ENCODE peak calls at places on chromosome 13, in four cellular contexts. K is aorta, B is Calu3, J is AG04450. S is an unnamed sample.

GRCh38 chr13:110097013-110097412 is 209.9 kb downstream of the COL4A1 start:
- DNase-seq in K (no peak), J (no peak), B (no peak), S (no peak)

GRCh38 chr13:47310376-47310775 is 413.5 kb upstream of the HTR2A start:
- DNase-seq in K (no peak), J (no peak), B (no peak), S (no peak)

GRCh38 chr13:41610426-41610825 is 153.1 kb downstream of the RGCC start:
- DNase-seq in J (peak), K (no peak), B (peak), S (peak)

GRCh38 chr13:111202745-111203144 is 87.6 kb downstream of the ARHGEF7 start:
- DNase-seq in J (no peak), K (no peak), B (no peak), S (no peak)

GRCh38 chr13:110126391-110126961 is 180.5 kb downstream of the COL4A1 start:
- DNase-seq in B (no peak), J (peak), K (no peak), S (peak)

GRCh38 chr13:31038834-31039552 is 106.5 kb downstream of the TEX26 start:
- DNase-seq in J (no peak), B (no peak), K (no peak), S (no peak)

GRCh38 chr13:20124303-20124702 is 36.5 kb downstream of the GJA3 start:
- DNase-seq in J (no peak), B (no peak), K (no peak), S (no peak)

GRCh38 chr13:93727301-93728141 is 500.9 kb downstream of the GPC6 start:
- DNase-seq in J (no peak), B (no peak), K (no peak), S (no peak)

GRCh38 chr13:40624338-40624737 is 42.1 kb downstream of the FOXO1 start:
- DNase-seq in J (no peak), K (no peak), B (no peak), S (peak)

GRCh38 chr13:57138988-57139387 is 1.7 kb upstream of the PRR20A start:
- DNase-seq in B (no peak), J (no peak), K (no peak), S (no peak)

GRCh38 chr13:110811751-110812110 is 98.2 kb downstream of the ING1 start:
- DNase-seq in J (no peak), B (no peak), K (no peak), S (no peak)

GRCh38 chr13:44206429-44206828 is 167.2 kb upstream of the SERP2 start:
- DNase-seq in K (no peak), J (no peak), B (no peak), S (no peak)

GRCh38 chr13:79056706-79057105 is 349.3 kb downstream of the RBM26 start:
- DNase-seq in B (no peak), K (no peak), J (no peak), S (no peak)

GRCh38 chr13:39773833-39774232 is 118.4 kb downstream of the COG6 start:
- DNase-seq in J (no peak), K (no peak), B (no peak), S (no peak)

GRCh38 chr13:35347679-35348205 is 128.7 kb downstream of the MAB21L1 start:
- DNase-seq in B (no peak), K (no peak), J (no peak), S (no peak)

GRCh38 chr13:43444085-43444484 is 342.7 kb downstream of the ENOX1 start:
- DNase-seq in B (no peak), J (no peak), K (no peak), S (no peak)

GRCh38 chr13:46523972-46524737 is 28.8 kb upstream of the LRCH1 start:
- DNase-seq in B (no peak), K (no peak), J (no peak), S (no peak)

GRCh38 chr13:42363941-42364612 is 92.1 kb downstream of the AKAP11 start:
- DNase-seq in B (no peak), K (no peak), J (no peak), S (no peak)

GRCh38 chr13:24267283-24267682 is 42.1 kb upstream of the C1QTNF9 start:
- DNase-seq in K (no peak), J (no peak), B (no peak), S (no peak)

GRCh38 chr13:73900591-73900990 is 233.6 kb downstream of the KLF12 start:
- DNase-seq in B (no peak), K (no peak), J (no peak), S (no peak)

GRCh38 chr13:36090592-36090991 is 40.6 kb downstream of the DCLK1 start:
- DNase-seq in J (no peak), K (no peak), B (no peak), S (no peak)

GRCh38 chr13:40389081-40389641 is 277.3 kb downstream of the FOXO1 start:
- DNase-seq in J (no peak), B (no peak), K (no peak), S (no peak)

GRCh38 chr13:35794734-35795389 is 318.4 kb upstream of the MAB21L1 start:
- DNase-seq in B (no peak), K (no peak), J (no peak), S (no peak)

GRCh38 chr13:98798849-98799645 is 46.6 kb upstream of the SLC15A1 start:
- DNase-seq in B (no peak), J (no peak), K (no peak), S (no peak)

GRCh38 chr13:40149611-40150283 is 494.3 kb downstream of the COG6 start:
- DNase-seq in B (no peak), K (no peak), J (peak), S (no peak)

GRCh38 chr13:48296528-48296927 is 7.0 kb upstream of the RB1 start:
- DNase-seq in K (no peak), J (no peak), B (no peak), S (no peak)

GRCh38 chr13:40233731-40234195 is 432.7 kb downstream of the FOXO1 start:
- DNase-seq in K (no peak), J (no peak), B (no peak), S (peak)

GRCh38 chr13:24680258-24680920 is at the start of gene ATP12A:
- DNase-seq in B (peak), K (no peak), J (no peak), S (no peak)

GRCh38 chr13:33940898-33941297 is 122.9 kb downstream of the RFC3 start:
- DNase-seq in B (no peak), K (no peak), J (no peak), S (no peak)

GRCh38 chr13:23876265-23876664 is 12.9 kb downstream of the MIPEP start:
- DNase-seq in B (no peak), J (no peak), K (no peak), S (no peak)

GRCh38 chr13:20967340-20967739 is 64.8 kb upstream of the XPO4 start:
- DNase-seq in J (no peak), B (no peak), K (no peak), S (no peak)

GRCh38 chr13:39538826-39539555 is 64.0 kb downstream of the LHFPL6 start:
- DNase-seq in K (no peak), B (no peak), J (peak), S (no peak)

GRCh38 chr13:43934273-43934672 is 54.6 kb downstream of the LACC1 start:
- DNase-seq in K (no peak), J (no peak), B (no peak), S (no peak)

GRCh38 chr13:32737111-32737571 is 150.9 kb downstream of the PDS5B start:
- DNase-seq in K (no peak), B (no peak), J (no peak), S (no peak)

GRCh38 chr13:103100795-103101194 is 34.6 kb upstream of the SLC10A2 start:
- DNase-seq in J (no peak), B (no peak), K (no peak), S (no peak)

GRCh38 chr13:29819157-29819556 is 31.3 kb downstream of the UBL3 start:
- DNase-seq in J (no peak), B (no peak), K (no peak), S (no peak)

GRCh38 chr13:98390086-98390697 is 186.7 kb downstream of the STK24 start:
- DNase-seq in K (no peak), J (no peak), B (no peak), S (no peak)

GRCh38 chr13:48505597-48506091 is 27.2 kb downstream of the RCBTB2 start:
- DNase-seq in J (peak), B (no peak), K (no peak), S (no peak)

GRCh38 chr13:51453959-51454703 is 1.3 kb upstream of the INTS6 start:
- DNase-seq in K (peak), B (no peak), J (no peak), S (no peak)

S was measured in psoas muscle.